ENCODE peak calls at places on chromosomes 5 and 9, in eight cellular contexts. U, V, H, Q, Y, E, F and G are unnamed samples.
A peak's percentile ranks its signal among the peaks of the same experiment; 100 is the strongest.

GRCh38 chr5:146334074-146334533 is 4.5 kb upstream of the POU4F3 start:
- DNase-seq in U (no peak), V (no peak), H (no peak), Q (no peak), Y (no peak), E (no peak), F (no peak), G (no peak)

GRCh38 chr5:132773114-132773513 is 3.9 kb downstream of the SEPTIN8 start:
- DNase-seq in U (no peak), V (no peak), H (no peak), Q (no peak), Y (no peak), E (no peak), F (peak; percentile 37), G (no peak)

GRCh38 chr5:124274949-124275348 is 471.5 kb downstream of the ZNF608 start:
- DNase-seq in U (no peak), V (no peak), H (no peak), Q (no peak), Y (no peak), E (no peak), F (no peak), G (no peak)

GRCh38 chr9:129886226-129887174 is 51.2 kb downstream of the USP20 start:
- DNase-seq in U (no peak), V (no peak), H (peak; percentile 13), Q (peak; percentile 65), Y (no peak), E (no peak), F (no peak), G (no peak)

GRCh38 chr5:157917909-157918809 is 59.2 kb upstream of the CLINT1 start:
- DNase-seq in U (peak; percentile 43), V (peak; percentile 24), H (peak; percentile 62), Q (peak; percentile 31), Y (peak; percentile 87), E (peak; percentile 72), F (peak; percentile 82), G (peak; percentile 84)

GRCh38 chr9:34980181-34980761 is 9.3 kb upstream of the DNAJB5 start:
- DNase-seq in U (no peak), V (no peak), H (no peak), Q (no peak), Y (no peak), E (no peak), F (no peak), G (no peak)

GRCh38 chr5:93904917-93905316 is 163.5 kb upstream of the POU5F2 start:
- DNase-seq in U (no peak), V (no peak), H (no peak), Q (no peak), Y (no peak), E (no peak), F (no peak), G (no peak)

GRCh38 chr5:89342106-89342876 is 459.3 kb upstream of the MEF2C start:
- DNase-seq in U (no peak), V (no peak), H (no peak), Q (no peak), Y (peak; percentile 15), E (no peak), F (no peak), G (no peak)

GRCh38 chr9:36924071-36924470 is 110.0 kb downstream of the PAX5 start:
- DNase-seq in U (no peak), V (no peak), H (no peak), Q (no peak), Y (peak; percentile 8), E (peak; percentile 88), F (no peak), G (no peak)

GRCh38 chr5:119071573-119071874 is 637 bp downstream of the DMXL1 start:
- DNase-seq in U (no peak), V (no peak), H (no peak), Q (no peak), Y (no peak), E (no peak), F (no peak), G (no peak)

GRCh38 chr5:73484511-73484910 is 13.7 kb upstream of the BTF3 start:
- DNase-seq in U (no peak), V (no peak), H (no peak), Q (no peak), Y (no peak), E (no peak), F (no peak), G (no peak)

GRCh38 chr9:134083451-134083850 is 15.6 kb upstream of the BRD3 start:
- DNase-seq in U (no peak), V (no peak), H (no peak), Q (no peak), Y (no peak), E (no peak), F (no peak), G (no peak)

GRCh38 chr5:149162401-149163084 is 21.2 kb downstream of the ABLIM3 start:
- DNase-seq in U (no peak), V (no peak), H (no peak), Q (no peak), Y (no peak), E (peak; percentile 94), F (no peak), G (no peak)

GRCh38 chr5:126692971-126693370 is 84.0 kb upstream of the LMNB1 start:
- DNase-seq in U (no peak), V (no peak), H (no peak), Q (no peak), Y (no peak), E (no peak), F (no peak), G (no peak)

GRCh38 chr5:54904425-54904824 is 81.0 kb downstream of the ESM1 start:
- DNase-seq in U (peak; percentile 23), V (no peak), H (no peak), Q (no peak), Y (no peak), E (peak; percentile 36), F (no peak), G (no peak)

GRCh38 chr9:18351216-18351615 is 122.7 kb upstream of the ADAMTSL1 start:
- DNase-seq in U (no peak), V (no peak), H (no peak), Q (no peak), Y (no peak), E (no peak), F (no peak), G (no peak)

GRCh38 chr5:106163233-106163632 is 1507.5 kb downstream of the EFNA5 start:
- DNase-seq in U (no peak), V (no peak), H (no peak), Q (no peak), Y (no peak), E (no peak), F (no peak), G (no peak)

GRCh38 chr5:143195496-143195895 is 208.0 kb downstream of the NR3C1 start:
- DNase-seq in U (no peak), V (no peak), H (no peak), Q (no peak), Y (no peak), E (no peak), F (no peak), G (no peak)

GRCh38 chr9:133075925-133076324 is 14.1 kb downstream of the CEL start:
- DNase-seq in U (no peak), V (no peak), H (no peak), Q (no peak), Y (no peak), E (no peak), F (no peak), G (no peak)

GRCh38 chr9:68934319-68934644 is 79.6 kb downstream of the PRKACG start:
- DNase-seq in U (no peak), V (no peak), H (no peak), Q (no peak), Y (no peak), E (no peak), F (no peak), G (no peak)

GRCh38 chr9:114319147-114319546 is 3.8 kb upstream of the ORM1 start:
- DNase-seq in U (no peak), V (no peak), H (no peak), Q (no peak), Y (no peak), E (no peak), F (no peak), G (no peak)

GRCh38 chr5:167821096-167821590 is 470.3 kb upstream of the WWC1 start:
- DNase-seq in U (no peak), V (no peak), H (no peak), Q (no peak), Y (no peak), E (no peak), F (no peak), G (no peak)

GRCh38 chr9:111271481-111272080 is 58.4 kb downstream of the OR2K2 start:
- DNase-seq in U (no peak), V (no peak), H (no peak), Q (no peak), Y (no peak), E (no peak), F (no peak), G (no peak)

GRCh38 chr5:150766265-150766664 is 7.4 kb upstream of the DCTN4 start:
- DNase-seq in U (no peak), V (no peak), H (no peak), Q (no peak), Y (no peak), E (no peak), F (no peak), G (no peak)

GRCh38 chr9:120619751-120620655 is 40.0 kb upstream of the CDK5RAP2 start:
- DNase-seq in U (peak; percentile 52), V (peak; percentile 27), H (peak; percentile 77), Q (peak; percentile 12), Y (peak; percentile 68), E (peak; percentile 67), F (no peak), G (peak; percentile 66)

GRCh38 chr5:55502759-55503158 is 32.0 kb downstream of the PLPP1 start:
- DNase-seq in U (no peak), V (no peak), H (no peak), Q (no peak), Y (no peak), E (no peak), F (no peak), G (no peak)

GRCh38 chr5:157266286-157267007 is 524 bp downstream of the CYFIP2 start:
- DNase-seq in U (peak; percentile 52), V (no peak), H (peak; percentile 39), Q (peak; percentile 47), Y (no peak), E (peak; percentile 54), F (peak; percentile 79), G (no peak)

GRCh38 chr9:35908484-35909125 is 685 bp upstream of the SPAAR start:
- DNase-seq in U (no peak), V (no peak), H (peak; percentile 39), Q (no peak), Y (no peak), E (no peak), F (no peak), G (no peak)

GRCh38 chr5:114053377-114053776 is 308.5 kb upstream of the KCNN2 start:
- DNase-seq in U (peak; percentile 6), V (no peak), H (no peak), Q (no peak), Y (no peak), E (no peak), F (no peak), G (no peak)

GRCh38 chr5:80935811-80936385 is 24.3 kb upstream of the RASGRF2 start:
- DNase-seq in U (no peak), V (no peak), H (peak; percentile 11), Q (no peak), Y (no peak), E (no peak), F (no peak), G (no peak)

GRCh38 chr9:135183538-135184153 is 96.2 kb downstream of the OLFM1 start:
- DNase-seq in U (no peak), V (no peak), H (no peak), Q (no peak), Y (no peak), E (no peak), F (no peak), G (no peak)

GRCh38 chr9:129245276-129245675 is 67.2 kb upstream of the IER5L start:
- DNase-seq in U (no peak), V (no peak), H (no peak), Q (no peak), Y (no peak), E (no peak), F (peak; percentile 70), G (no peak)

GRCh38 chr9:93123561-93124283 is 10.3 kb downstream of the NINJ1 start:
- DNase-seq in U (no peak), V (no peak), H (no peak), Q (no peak), Y (no peak), E (no peak), F (peak; percentile 66), G (no peak)

GRCh38 chr9:102499468-102499867 is 495.7 kb upstream of the CYLC2 start:
- DNase-seq in U (no peak), V (no peak), H (no peak), Q (no peak), Y (no peak), E (no peak), F (no peak), G (no peak)